ENCODE peak calls at places on chromosomes 6 and 20, in eight cellular contexts. Z is stimulated activated CD4-positive, alpha-beta T cell treated with anti-CD3 and anti-CD28 coated beads, Interleukin-12 subunit alpha, Interleukin-12 subunit beta, amount 100 ng/mL, for 24 hours; V is HEK293T; U is NCI-H1436 treated with DMSO at 0.1 percent for 48 hours; B is mesothelial cell of epicardium; R is DMS 273 treated with DMSO at 0.1 percent for 48 hours; E is AG04449; S is mesendoderm. F is an unnamed sample.

GRCh38 chr20:47303736-47304135 is 52.8 kb downstream of the ZMYND8 start:
- DNase-seq in Z (no peak), V (no peak), U (no peak), B (no peak), R (no peak), E (no peak), S (no peak), F (no peak)

GRCh38 chr20:18388860-18389259 is 78.0 kb downstream of the DZANK1 start:
- DNase-seq in Z (no peak), V (no peak), U (no peak), B (no peak), R (no peak), E (peak; percentile 31), S (no peak), F (peak; percentile 48)

GRCh38 chr6:161544801-161545490 is 271.1 kb upstream of the AGPAT4 start:
- DNase-seq in Z (no peak), V (no peak), U (no peak), B (no peak), R (no peak), E (no peak), S (no peak), F (no peak)

GRCh38 chr6:36510365-36510764 is 36.9 kb downstream of the STK38 start:
- DNase-seq in Z (no peak), V (no peak), U (no peak), B (no peak), R (no peak), E (no peak), S (no peak), F (no peak)

GRCh38 chr6:27617700-27618689 is 145.1 kb upstream of the ZNF184 start:
- DNase-seq in Z (peak; percentile 15), V (peak; percentile 54), U (no peak), B (no peak), R (peak; percentile 68), E (no peak), S (peak; percentile 90), F (no peak)

GRCh38 chr6:45896783-45897441 is 118.7 kb downstream of the CLIC5 start:
- DNase-seq in Z (no peak), V (no peak), U (no peak), B (no peak), R (no peak), E (peak; percentile 12), S (no peak), F (peak; percentile 57)

GRCh38 chr6:139972116-139972515 is 597.7 kb upstream of the CITED2 start:
- DNase-seq in Z (no peak), V (no peak), U (no peak), B (no peak), R (no peak), E (no peak), S (no peak), F (no peak)

GRCh38 chr6:44217332-44218143 is 812 bp downstream of the MYMX start:
- DNase-seq in Z (no peak), V (no peak), U (no peak), B (no peak), R (peak; percentile 55), E (no peak), S (peak; percentile 35), F (peak; percentile 40)

GRCh38 chr20:2330090-2330695 is 34.4 kb downstream of the TGM3 start:
- DNase-seq in Z (no peak), V (no peak), U (peak; percentile 24), B (no peak), R (no peak), E (no peak), S (peak; percentile 6), F (no peak)

GRCh38 chr6:116220172-116220571 is 33.7 kb downstream of the TSPYL4 start:
- DNase-seq in Z (no peak), V (no peak), U (no peak), B (no peak), R (no peak), E (no peak), S (no peak), F (peak; percentile 42)

GRCh38 chr6:27863962-27864905 is 48.0 kb downstream of the OR2B2 start:
- DNase-seq in Z (peak; percentile 11), V (no peak), U (no peak), B (no peak), R (no peak), E (no peak), S (peak; percentile 26), F (no peak)

GRCh38 chr20:3115190-3116107 is 30.9 kb upstream of the AVP start:
- DNase-seq in Z (no peak), V (peak; percentile 85), U (no peak), B (no peak), R (no peak), E (no peak), S (peak; percentile 84), F (no peak)

F was measured in foreskin fibroblast.